ENCODE peak calls at places on chromosome 5, in five cellular contexts. F is HepG2, N is K562, E is upper lobe of left lung, G is GM12878. U is an unnamed sample.

GRCh38 chr5:13403351-13403750 is 541.1 kb downstream of the DNAH5 start:
- ATAC-seq in F (no peak), N (no peak), E (no peak), G (no peak), U (no peak)

GRCh38 chr5:40406426-40407211 is 273.1 kb upstream of the PTGER4 start:
- ATAC-seq in F (peak; percentile 80), N (no peak), E (peak; percentile 27), G (peak; percentile 60), U (no peak)

GRCh38 chr5:11302663-11303062 is 541.6 kb upstream of the DAP start:
- ATAC-seq in F (no peak), N (no peak), E (peak; percentile 66), G (no peak), U (no peak)

GRCh38 chr5:67774796-67775195 is 440.8 kb upstream of the PIK3R1 start:
- ATAC-seq in F (no peak), N (no peak), E (no peak), G (no peak), U (no peak)

GRCh38 chr5:142820447-142820846 is 50.3 kb downstream of the ARHGAP26 start:
- ATAC-seq in F (peak; percentile 95), N (no peak), E (no peak), G (no peak), U (no peak)

GRCh38 chr5:173826921-173827350 is 61.2 kb upstream of the CPEB4 start:
- ATAC-seq in F (no peak), N (no peak), E (no peak), G (no peak), U (no peak)

GRCh38 chr5:138453630-138454029 is 11.6 kb upstream of the EGR1 start:
- ATAC-seq in F (no peak), N (no peak), E (no peak), G (no peak), U (no peak)

GRCh38 chr5:75081510-75081909 is 29.2 kb upstream of the GCNT4 start:
- ATAC-seq in F (no peak), N (no peak), E (no peak), G (no peak), U (no peak)

GRCh38 chr5:32102254-32102653 is 71.9 kb downstream of the GOLPH3 start:
- ATAC-seq in F (no peak), N (no peak), E (no peak), G (no peak), U (no peak)

GRCh38 chr5:144169904-144170275 is 569 bp downstream of the YIPF5 start:
- ATAC-seq in F (peak; percentile 6), N (peak; percentile 13), E (peak; percentile 11), G (peak; percentile 4), U (no peak)

GRCh38 chr5:139844472-139845145 is 49.0 kb downstream of the PSD2 start:
- ATAC-seq in F (peak; percentile 84), N (peak; percentile 94), E (peak; percentile 50), G (peak; percentile 82), U (peak; percentile 40)

GRCh38 chr5:142901476-142902187 is 131.5 kb downstream of the ARHGAP26 start:
- ATAC-seq in F (no peak), N (no peak), E (no peak), G (no peak), U (no peak)

GRCh38 chr5:119356384-119357188 is 767 bp downstream of the TNFAIP8 start:
- ATAC-seq in F (no peak), N (no peak), E (peak; percentile 38), G (peak; percentile 4), U (peak; percentile 36)

GRCh38 chr5:71663166-71663565 is 55.9 kb upstream of the CARTPT start:
- ATAC-seq in F (peak; percentile 45), N (no peak), E (no peak), G (no peak), U (no peak)

DNA sequence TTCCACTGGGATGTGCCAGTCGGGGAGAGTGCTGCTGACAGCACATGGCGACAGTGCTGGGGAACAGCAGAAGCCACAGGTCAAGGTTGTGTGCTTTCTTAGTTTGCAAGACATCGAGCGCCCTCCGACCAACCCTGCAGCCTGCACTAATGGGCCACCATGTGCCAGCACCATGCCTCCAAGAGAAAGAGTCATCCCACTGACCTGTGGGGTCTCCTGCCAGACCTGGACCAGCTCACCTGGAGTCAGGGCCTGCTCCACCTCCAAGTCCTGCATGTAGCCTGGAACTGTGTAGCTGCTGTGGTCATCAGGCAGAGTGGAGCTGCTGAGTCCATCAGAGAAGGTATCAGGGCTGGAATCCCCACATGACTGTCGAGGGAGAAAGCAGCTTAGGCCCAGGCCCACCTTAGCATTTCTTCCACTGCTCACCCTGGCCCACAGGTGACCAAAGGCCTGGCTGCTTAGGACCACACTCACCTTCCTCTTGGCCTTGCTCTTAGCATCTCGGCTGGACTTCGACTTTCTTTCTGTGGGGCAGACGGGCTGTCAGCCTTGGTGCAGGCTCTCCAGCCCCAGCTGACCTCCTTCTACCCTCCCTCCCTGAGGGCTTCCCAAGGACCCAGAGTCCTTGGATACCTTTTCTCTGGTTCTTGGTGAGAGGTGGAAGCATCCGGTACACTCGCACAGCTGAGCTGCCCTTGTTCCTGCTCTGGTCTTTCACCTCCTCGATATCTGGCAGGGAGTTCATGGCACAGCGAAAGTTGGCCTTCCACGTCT is 4.1 kb downstream of the IRF1 start:
- ATAC-seq in F (no peak), N (no peak), E (no peak), G (no peak), U (no peak)
- TF ChIP-seq POLR2AphosphoS5 in F (no peak), N (no peak), E (no peak), G (peak; percentile 9), U (no peak)

DNA sequence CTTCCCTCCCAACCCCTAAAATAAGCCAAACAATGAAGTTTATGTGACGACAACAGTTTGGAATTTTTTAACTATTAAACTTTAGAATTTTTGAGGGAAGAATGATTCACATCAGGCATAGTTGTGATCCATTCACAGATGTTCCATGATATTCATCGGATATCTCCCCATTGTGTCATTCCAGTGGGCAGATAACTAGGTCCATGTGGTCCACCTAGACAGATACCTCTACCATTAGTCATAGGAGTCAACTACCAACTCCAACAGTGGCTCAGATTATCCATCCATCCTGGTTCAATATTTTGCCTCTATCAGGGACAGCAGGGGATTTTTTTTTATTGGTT is 283.0 kb downstream of the ADAMTS6 start:
- ATAC-seq in F (no peak), N (no peak), E (peak; percentile 91), G (no peak), U (no peak)
- TF ChIP-seq EP300 in F (no peak), N (no peak), E (no peak), G (no peak), U (no peak)

GRCh38 chr5:873328-873727 is 19.3 kb downstream of the BRD9 start:
- ATAC-seq in F (no peak), N (no peak), E (no peak), G (peak; percentile 80), U (no peak)
- TF ChIP-seq POLR2AphosphoS5 in F (no peak), N (no peak), E (no peak), G (no peak), U (no peak)

DNA sequence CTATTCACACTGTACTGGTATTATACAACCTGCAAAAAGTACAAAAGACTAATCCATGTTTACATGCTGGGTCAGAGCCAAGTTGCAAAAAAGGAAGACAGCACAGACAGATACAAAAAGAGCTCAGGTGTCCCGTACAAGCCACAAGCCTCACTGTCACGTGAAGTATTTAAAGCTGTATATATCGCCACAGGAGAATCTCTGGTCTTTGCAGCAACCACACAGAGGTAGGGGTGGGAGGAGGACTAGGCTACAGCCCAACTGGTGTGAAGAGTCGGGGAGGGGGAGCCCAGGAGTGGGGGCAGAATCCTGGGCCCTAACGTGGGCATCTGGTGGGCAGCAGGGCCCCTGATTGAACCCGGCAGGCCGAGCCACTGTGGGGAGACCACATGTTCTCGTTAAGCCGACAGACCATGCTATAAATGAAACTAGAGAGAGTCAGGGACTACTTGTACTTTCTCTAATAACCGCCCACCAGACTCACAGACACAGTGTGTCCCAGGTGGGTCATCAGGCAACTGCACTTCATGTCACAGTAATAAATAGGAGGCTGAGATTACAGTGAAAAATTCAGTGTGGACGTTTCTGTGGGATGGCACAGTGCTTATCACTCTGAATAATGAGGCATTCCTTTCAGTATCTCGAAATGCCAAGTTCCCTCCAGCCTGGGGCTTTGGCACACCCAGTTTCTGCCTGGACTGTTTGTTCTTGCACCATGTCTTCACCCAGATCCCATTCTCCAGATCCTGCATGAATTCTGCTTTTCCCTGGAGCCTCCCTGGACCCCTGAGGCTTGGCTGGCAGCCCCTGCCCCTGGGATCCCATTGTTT is 79.3 kb upstream of the SH3PXD2B start:
- ATAC-seq in F (no peak), N (no peak), E (peak; percentile 6), G (peak; percentile 46), U (peak; percentile 73)
- TF ChIP-seq EP300 in F (no peak), N (no peak), E (no peak), G (no peak), U (no peak)

GRCh38 chr5:127950707-127951356 is 132.7 kb upstream of the SLC12A2 start:
- ATAC-seq in F (no peak), N (no peak), E (no peak), G (no peak), U (no peak)
- TF ChIP-seq POLR2AphosphoS5 in F (no peak), N (no peak), E (no peak), G (no peak), U (no peak)

GRCh38 chr5:80127037-80127642 is 92.0 kb downstream of the THBS4 start:
- ATAC-seq in F (no peak), N (no peak), E (peak; percentile 73), G (peak; percentile 71), U (peak; percentile 46)
- TF ChIP-seq EP300 in F (no peak), N (no peak), E (no peak), G (peak; percentile 76), U (no peak)

DNA sequence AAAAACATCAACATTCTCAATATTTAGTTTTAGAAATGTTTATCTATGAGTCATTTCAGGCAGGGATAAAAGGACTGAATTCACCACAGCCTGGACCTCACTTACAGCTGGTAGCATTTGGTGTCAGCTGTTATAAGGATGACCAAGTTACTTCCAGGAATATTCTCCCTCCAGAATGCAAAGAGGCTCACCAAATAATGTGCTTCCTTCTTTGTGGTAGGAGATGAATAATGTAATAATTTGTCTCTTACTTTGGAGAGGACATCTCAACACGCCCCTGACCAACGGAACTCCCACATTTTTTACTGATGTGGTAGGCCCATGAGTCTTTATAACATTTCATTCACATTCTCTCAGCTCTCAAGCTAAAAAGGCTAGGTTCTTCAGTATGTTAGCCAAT is 825.9 kb upstream of the GRAMD2B start:
- ATAC-seq in F (no peak), N (no peak), E (peak; percentile 81), G (no peak), U (no peak)
- TF ChIP-seq POLR2AphosphoS5 in F (no peak), N (no peak), E (no peak), G (no peak), U (no peak)

U was measured in gastroesophageal sphincter.